ENCODE peak calls at places on chromosomes 2 and 18, in six cellular contexts. X is IMR-90, W is occipital lobe, K is AG09319, U is mucosa of descending colon, M is NCI-H2029. F is an unnamed sample.

GRCh38 chr2:150424361-150424760 is 63.1 kb downstream of the RND3 start:
- DNase-seq in U (no peak), X (no peak), M (no peak), K (no peak), W (no peak), F (no peak)

GRCh38 chr2:220469201-220469600 is 841.8 kb downstream of the SLC4A3 start:
- DNase-seq in X (peak; percentile 80), K (no peak), W (no peak), U (no peak), M (no peak), F (peak; percentile 10)

GRCh38 chr2:11753886-11754704 is 7.7 kb downstream of the LPIN1 start:
- DNase-seq in M (peak; percentile 93), W (no peak), U (no peak), K (no peak), X (peak; percentile 61), F (peak; percentile 74)

GRCh38 chr18:68928762-68929675 is 131.1 kb downstream of the CCDC102B start:
- DNase-seq in K (no peak), M (no peak), U (no peak), X (no peak), W (no peak), F (no peak)

GRCh38 chr2:235506291-235506996 is 12.6 kb downstream of the AGAP1 start:
- DNase-seq in K (no peak), X (no peak), M (peak; percentile 72), W (no peak), U (peak; percentile 76), F (peak; percentile 41)

GRCh38 chr2:236743623-236744280 is 174.1 kb downstream of the ACKR3 start:
- DNase-seq in X (peak; percentile 18), U (no peak), M (no peak), W (no peak), K (peak; percentile 34), F (peak; percentile 30)

GRCh38 chr2:190947711-190948251 is 66.2 kb downstream of the STAT1 start:
- DNase-seq in U (no peak), W (no peak), X (peak; percentile 81), M (peak; percentile 32), K (peak; percentile 15), F (peak; percentile 69)

GRCh38 chr2:166766220-166766619 is 122.1 kb upstream of the XIRP2 start:
- DNase-seq in W (no peak), M (no peak), X (no peak), K (no peak), U (no peak), F (no peak)

GRCh38 chr2:144548088-144548487 is 28.2 kb upstream of the ZEB2 start:
- DNase-seq in M (no peak), W (no peak), U (no peak), K (no peak), X (no peak), F (no peak)

GRCh38 chr2:190177249-190177648 is 114.7 kb upstream of the MSTN start:
- DNase-seq in W (no peak), X (no peak), K (no peak), U (no peak), M (no peak), F (no peak)

GRCh38 chr2:241798631-241799521 is 10.1 kb upstream of the NEU4 start:
- DNase-seq in M (no peak), U (peak; percentile 50), W (no peak), X (no peak), K (no peak), F (no peak)

GRCh38 chr2:289362-290089 is 1.6 kb upstream of the ALKAL2 start:
- DNase-seq in W (no peak), K (no peak), M (no peak), U (no peak), X (peak; percentile 11), F (peak; percentile 17)

GRCh38 chr2:161414385-161415040 is 1.6 kb upstream of the TBR1 start:
- DNase-seq in K (no peak), M (no peak), W (peak; percentile 27), X (peak; percentile 11), U (no peak), F (peak; percentile 58)

GRCh38 chr18:25229080-25229479 is 122.9 kb downstream of the ZNF521 start:
- DNase-seq in X (peak; percentile 81), W (no peak), U (no peak), M (no peak), K (peak; percentile 68), F (peak; percentile 37)

GRCh38 chr2:234792566-234792965 is 159.3 kb upstream of the SH3BP4 start:
- DNase-seq in K (no peak), U (no peak), M (no peak), W (no peak), X (no peak), F (no peak)

GRCh38 chr2:83234291-83234690 is 1224.8 kb downstream of the SUCLG1 start:
- DNase-seq in W (no peak), K (no peak), X (no peak), U (no peak), M (no peak), F (peak; percentile 85)

GRCh38 chr2:62577994-62578836 is 72.2 kb upstream of the TMEM17 start:
- DNase-seq in W (no peak), X (peak; percentile 92), M (no peak), K (peak; percentile 87), U (no peak), F (no peak)

GRCh38 chr2:196040218-196040617 is 28.4 kb downstream of the DNAH7 start:
- DNase-seq in U (no peak), M (no peak), X (no peak), K (no peak), W (no peak), F (no peak)

GRCh38 chr2:179460530-179460929 is 195.9 kb upstream of the SESTD1 start:
- DNase-seq in K (peak; percentile 28), W (peak; percentile 10), X (peak; percentile 96), M (no peak), U (no peak), F (peak; percentile 61)

GRCh38 chr2:177543007-177543760 is 150.6 kb downstream of the AGPS start:
- DNase-seq in W (no peak), X (peak; percentile 81), K (peak; percentile 7), U (no peak), M (no peak), F (peak; percentile 82)

GRCh38 chr2:176129825-176130152 is 284 bp downstream of the HOXD8 start:
- DNase-seq in X (no peak), K (no peak), W (no peak), U (peak; percentile 55), M (no peak), F (peak; percentile 19)

GRCh38 chr2:217899231-217900009 is 103.4 kb downstream of the TNS1 start:
- DNase-seq in X (peak; percentile 91), W (no peak), M (peak; percentile 55), K (peak; percentile 62), U (peak; percentile 67), F (peak; percentile 76)

GRCh38 chr2:2571301-2572198 is 240.5 kb upstream of the MYT1L start:
- DNase-seq in U (no peak), W (no peak), K (no peak), M (no peak), X (no peak), F (no peak)

GRCh38 chr2:168666339-168666738 is 136.1 kb upstream of the NOSTRIN start:
- DNase-seq in U (no peak), W (no peak), X (peak; percentile 77), K (no peak), M (no peak), F (no peak)

GRCh38 chr18:48929951-48930713 is 20.6 kb downstream of the SMAD7 start:
- DNase-seq in M (no peak), K (no peak), U (peak; percentile 88), W (no peak), X (peak; percentile 81), F (peak; percentile 57)

GRCh38 chr2:99729104-99729503 is 239.3 kb upstream of the REV1 start:
- DNase-seq in U (no peak), X (peak; percentile 54), M (no peak), W (no peak), K (peak; percentile 59), F (no peak)

GRCh38 chr2:187884003-187884402 is 329.8 kb upstream of the TFPI start:
- DNase-seq in K (no peak), M (no peak), X (no peak), W (no peak), U (no peak), F (no peak)

GRCh38 chr2:10864888-10865551 is 46.7 kb upstream of the KCNF1 start:
- DNase-seq in W (no peak), K (no peak), X (no peak), M (no peak), U (no peak), F (peak; percentile 15)

GRCh38 chr2:138504546-138505239 is 3.1 kb downstream of the SPOPL start:
- DNase-seq in K (no peak), X (no peak), M (no peak), W (no peak), U (no peak), F (no peak)

GRCh38 chr2:38095079-38095478 is 19.1 kb upstream of the CYP1B1 start:
- DNase-seq in U (no peak), M (no peak), X (no peak), W (no peak), K (no peak), F (no peak)

GRCh38 chr2:231360401-231360800 is 35.1 kb upstream of the B3GNT7 start:
- DNase-seq in M (no peak), X (no peak), K (no peak), U (no peak), W (no peak), F (no peak)

GRCh38 chr18:24270937-24271380 is 126.7 kb downstream of the OSBPL1A start:
- DNase-seq in X (peak; percentile 63), W (no peak), K (peak; percentile 31), U (no peak), M (no peak), F (peak; percentile 23)

GRCh38 chr2:136085810-136086209 is 32.1 kb downstream of the CXCR4 start:
- DNase-seq in K (no peak), X (no peak), M (no peak), U (no peak), W (no peak), F (no peak)

GRCh38 chr2:200507179-200507578 is 2.7 kb downstream of the KCTD18 start:
- DNase-seq in W (no peak), U (no peak), X (no peak), K (no peak), M (no peak), F (no peak)

GRCh38 chr2:72619622-72620021 is 206.2 kb downstream of the EXOC6B start:
- DNase-seq in X (no peak), M (no peak), U (no peak), K (no peak), W (no peak), F (peak; percentile 26)

F was measured in myocyte.